ENCODE peak calls at places on chromosome 12, in eight cellular contexts. O is prostate gland, J is stomach, A is IMR-90, L is endothelial cell of umbilical vein, B is transverse colon, V is esophagus squamous epithelium, M is A549. N is an unnamed sample.

GRCh38 chr12:6092784-6093722 is 31.4 kb downstream of the VWF start:
- DNase-seq in O (no peak), J (peak; percentile 66), A (peak; percentile 92), L (peak; percentile 92), B (peak; percentile 45), V (no peak), M (peak; percentile 85), N (no peak)

GRCh38 chr12:2112401-2112800 is 59.6 kb downstream of the CACNA1C start:
- DNase-seq in O (no peak), J (no peak), A (no peak), L (no peak), B (peak; percentile 38), V (no peak), M (no peak), N (no peak)

GRCh38 chr12:111450676-111451075 is 45.0 kb downstream of the SH2B3 start:
- DNase-seq in O (no peak), J (peak; percentile 19), A (no peak), L (no peak), B (no peak), V (no peak), M (no peak), N (peak; percentile 12)

GRCh38 chr12:39966738-39967137 is 139.1 kb downstream of the SLC2A13 start:
- DNase-seq in O (no peak), J (no peak), A (no peak), L (no peak), B (no peak), V (no peak), M (no peak), N (no peak)

GRCh38 chr12:99648183-99648582 is 630 bp downstream of the GARIN6 start:
- DNase-seq in O (no peak), J (no peak), A (no peak), L (no peak), B (no peak), V (no peak), M (no peak), N (no peak)

GRCh38 chr12:55932546-55932919 is 1.6 kb downstream of the DGKA start:
- DNase-seq in O (no peak), J (no peak), A (peak; percentile 33), L (peak; percentile 45), B (peak; percentile 43), V (no peak), M (peak; percentile 32), N (no peak)

GRCh38 chr12:105921055-105921454 is 217.7 kb downstream of the NUAK1 start:
- DNase-seq in O (no peak), J (no peak), A (no peak), L (no peak), B (no peak), V (no peak), M (no peak), N (no peak)

GRCh38 chr12:111448266-111448830 is 42.6 kb downstream of the SH2B3 start:
- DNase-seq in O (no peak), J (peak; percentile 16), A (no peak), L (no peak), B (no peak), V (no peak), M (no peak), N (peak; percentile 14)

GRCh38 chr12:94841904-94842610 is 161.4 kb downstream of the NDUFA12 start:
- DNase-seq in O (no peak), J (no peak), A (no peak), L (no peak), B (no peak), V (no peak), M (no peak), N (no peak)

GRCh38 chr12:70535896-70536374 is 101.3 kb downstream of the PTPRB start:
- DNase-seq in O (peak; percentile 6), J (no peak), A (no peak), L (peak; percentile 69), B (no peak), V (no peak), M (no peak), N (peak; percentile 55)

GRCh38 chr12:80033457-80033856 is 65.9 kb upstream of the OTOGL start:
- DNase-seq in O (no peak), J (no peak), A (peak; percentile 89), L (no peak), B (no peak), V (no peak), M (peak; percentile 21), N (no peak)

GRCh38 chr12:102728506-102729242 is 188.4 kb downstream of the PAH start:
- DNase-seq in O (no peak), J (no peak), A (no peak), L (no peak), B (no peak), V (no peak), M (no peak), N (no peak)

GRCh38 chr12:121657305-121658008 is 12.0 kb downstream of the MORN3 start:
- DNase-seq in O (no peak), J (no peak), A (no peak), L (no peak), B (no peak), V (no peak), M (no peak), N (no peak)

DNA sequence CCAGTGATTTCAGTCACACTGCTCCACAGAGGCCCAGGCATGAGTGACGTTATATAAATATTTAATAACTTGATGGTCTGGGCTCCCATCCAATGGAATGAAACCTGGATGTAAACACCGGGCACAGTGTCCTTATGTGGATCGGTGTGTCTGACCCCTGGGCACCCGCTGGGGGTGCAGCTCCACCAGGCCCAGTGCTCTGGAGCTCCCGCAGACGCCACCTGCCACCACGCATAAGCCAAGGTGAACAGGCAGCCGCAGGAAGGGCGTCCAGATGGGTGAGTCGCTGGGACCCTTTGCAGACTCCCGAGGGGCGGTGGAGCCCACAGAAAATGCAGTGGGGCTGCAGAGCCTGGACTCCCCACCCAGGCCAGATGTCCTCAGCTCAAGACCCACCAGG is 121.6 kb downstream of the SCARB1 start:
- DNase-seq in O (peak; percentile 74), J (peak; percentile 86), A (no peak), L (peak; percentile 46), B (no peak), V (no peak), M (no peak), N (no peak)
- TF ChIP-seq POLR2A in O (no peak), J (peak; percentile 13), A (no peak), L (no peak), B (no peak), V (no peak), M (no peak), N (no peak)

GRCh38 chr12:13203028-13203922 is 6.7 kb downstream of the EMP1 start:
- DNase-seq in O (no peak), J (no peak), A (no peak), L (peak; percentile 46), B (peak; percentile 41), V (no peak), M (peak; percentile 55), N (peak; percentile 47)

GRCh38 chr12:13206560-13206897 is 10.0 kb downstream of the EMP1 start:
- DNase-seq in O (no peak), J (no peak), A (no peak), L (no peak), B (no peak), V (no peak), M (no peak), N (no peak)

GRCh38 chr12:13200841-13201240 is 4.3 kb downstream of the EMP1 start:
- DNase-seq in O (no peak), J (no peak), A (no peak), L (no peak), B (no peak), V (no peak), M (no peak), N (no peak)

GRCh38 chr12:13205809-13206559 is 9.5 kb downstream of the EMP1 start:
- DNase-seq in O (no peak), J (no peak), A (peak; percentile 99), L (peak; percentile 92), B (no peak), V (no peak), M (peak; percentile 66), N (no peak)

DNA sequence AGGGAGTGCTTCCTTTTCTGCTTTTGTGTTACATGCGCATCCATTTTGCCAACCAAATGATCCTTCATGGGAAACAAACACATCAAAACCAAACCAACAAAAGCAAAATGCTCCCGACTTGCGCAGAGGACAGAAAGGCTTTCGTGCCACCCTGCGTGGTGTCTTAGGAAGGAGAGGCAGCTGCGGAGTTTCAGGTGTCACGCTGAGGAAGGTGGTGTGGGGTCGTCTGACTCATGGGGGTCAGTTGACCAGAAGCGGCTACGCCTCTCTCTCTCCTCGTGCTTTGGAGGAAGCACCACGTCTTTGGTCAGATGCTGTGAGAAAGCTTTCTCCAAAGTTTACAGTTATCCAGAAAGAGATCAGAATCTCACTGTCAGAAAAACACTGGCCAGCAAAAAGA is 7.9 kb downstream of the EMP1 start:
- DNase-seq in O (no peak), J (no peak), A (peak; percentile 93), L (peak; percentile 75), B (no peak), V (no peak), M (no peak), N (no peak)
- TF ChIP-seq CTCF in O (no peak), J (no peak), A (no peak), L (no peak), B (no peak), V (no peak), M (no peak), N (no peak)

DNA sequence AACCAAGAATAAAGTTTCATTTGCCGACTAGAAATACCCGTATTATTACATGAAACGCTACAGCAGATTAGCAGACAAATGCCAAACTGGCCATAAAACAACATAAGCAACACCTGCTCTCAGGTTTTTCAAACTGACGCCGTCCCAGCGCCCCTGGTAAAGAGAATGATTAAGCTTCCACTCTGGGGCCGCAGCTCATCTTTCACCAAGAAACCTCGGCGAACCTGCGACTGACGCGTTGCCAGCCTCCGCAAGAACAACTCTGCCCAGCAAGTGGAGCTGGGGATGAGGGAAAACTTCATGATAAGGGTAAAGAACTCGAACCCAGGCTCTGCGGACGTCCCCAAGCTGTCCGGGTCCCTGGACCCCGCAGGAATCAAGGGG is 526 bp downstream of the ARL1 start:
- DNase-seq in O (peak; percentile 20), J (no peak), A (no peak), L (no peak), B (no peak), V (no peak), M (no peak), N (no peak)
- TF ChIP-seq POLR2A in O (no peak), J (no peak), A (no peak), L (no peak), B (no peak), V (no peak), M (no peak), N (no peak)

DNA sequence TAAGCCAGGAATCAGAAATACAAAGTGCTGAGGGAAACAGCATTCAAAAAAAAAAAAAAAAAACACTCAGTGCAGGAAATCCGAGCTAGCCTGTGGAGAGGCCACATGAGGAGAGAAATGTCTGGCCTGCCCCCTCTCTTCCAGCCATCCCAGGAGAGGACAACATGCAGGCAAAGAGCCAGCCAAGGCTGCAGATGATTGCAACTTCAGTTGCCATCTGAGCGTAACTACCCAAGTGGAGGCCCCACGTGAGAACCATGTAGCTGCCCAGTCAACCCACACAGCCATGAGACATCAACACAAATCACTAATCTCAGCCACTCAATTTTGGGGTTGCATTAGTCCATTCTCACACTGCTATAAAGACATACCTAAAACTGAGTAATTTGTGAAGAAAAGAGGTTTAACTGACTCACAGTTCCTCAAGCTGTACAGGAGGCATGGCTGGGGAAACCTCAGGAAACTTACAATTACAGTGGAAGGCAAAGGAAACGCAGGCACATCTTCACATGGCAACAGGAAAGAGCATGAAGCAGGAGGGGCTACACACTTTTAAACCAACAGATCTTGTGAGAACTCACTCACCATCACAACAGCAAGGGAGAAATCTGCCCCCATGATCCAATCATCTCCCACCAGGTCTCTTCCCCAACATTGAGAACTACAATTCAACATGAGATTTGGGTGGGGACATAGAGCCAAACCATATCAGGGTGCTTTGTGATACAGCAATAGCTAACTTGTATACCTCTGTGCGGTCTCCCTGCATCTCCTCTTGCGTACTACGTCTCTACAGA is 161.1 kb downstream of the PIWIL1 start:
- DNase-seq in O (no peak), J (no peak), A (no peak), L (no peak), B (no peak), V (no peak), M (no peak), N (no peak)
- TF ChIP-seq CTCF in O (no peak), J (no peak), A (no peak), L (no peak), B (no peak), V (no peak), M (no peak), N (no peak)

N was measured in testis.